ENCODE peak calls at places on chromosomes 3 and 15, in five cellular contexts. G is tibial nerve, F is K562, Y is stomach, I is ovary. D is an unnamed sample.

GRCh38 chr15:25186906-25187645 is 232.3 kb downstream of the SNRPN start:
- DNase-seq in G (no peak), F (no peak), Y (no peak), I (no peak), D (peak)

GRCh38 chr3:45779746-45780735 is 16.3 kb downstream of the SLC6A20 start:
- DNase-seq in G (no peak), F (no peak), Y (peak), I (no peak), D (peak)

GRCh38 chr3:37466660-37467359 is 292.4 kb upstream of the LRRFIP2 start:
- DNase-seq in G (no peak), F (no peak), Y (no peak), I (no peak), D (no peak)

GRCh38 chr3:126659915-126660886 is 5.3 kb upstream of the TXNRD3 start:
- DNase-seq in G (no peak), F (no peak), Y (no peak), I (no peak), D (no peak)

GRCh38 chr3:194740859-194741486 is 55.3 kb downstream of the FAM43A start:
- DNase-seq in G (no peak), F (no peak), Y (no peak), I (no peak), D (no peak)

GRCh38 chr3:47416041-47416440 is 35.2 kb downstream of the PTPN23 start:
- DNase-seq in G (no peak), F (no peak), Y (peak), I (no peak), D (no peak)

GRCh38 chr15:67063689-67064606 is 1.5 kb upstream of the SMAD3 start:
- DNase-seq in G (no peak), F (peak), Y (peak), I (peak), D (no peak)

GRCh38 chr3:50068134-50068533 is 20.6 kb upstream of the RBM5 start:
- DNase-seq in G (no peak), F (no peak), Y (no peak), I (no peak), D (no peak)

GRCh38 chr3:57029383-57029782 is 31.1 kb upstream of the SPATA12 start:
- DNase-seq in G (no peak), F (no peak), Y (no peak), I (no peak), D (no peak)

GRCh38 chr3:178343433-178344038 is 192.7 kb upstream of the KCNMB2 start:
- DNase-seq in G (no peak), F (no peak), Y (peak), I (no peak), D (no peak)

GRCh38 chr3:111903067-111903511 is 44.0 kb downstream of the PHLDB2 start:
- DNase-seq in G (no peak), F (no peak), Y (no peak), I (no peak), D (no peak)

GRCh38 chr3:30303770-30304169 is 302.6 kb upstream of the TGFBR2 start:
- DNase-seq in G (no peak), F (no peak), Y (no peak), I (no peak), D (no peak)

GRCh38 chr3:104907507-104907906 is 459.2 kb upstream of the ALCAM start:
- DNase-seq in G (no peak), F (no peak), Y (no peak), I (no peak), D (no peak)

GRCh38 chr3:98734737-98735136 is 28.4 kb upstream of the ST3GAL6 start:
- DNase-seq in G (no peak), F (no peak), Y (no peak), I (no peak), D (no peak)

GRCh38 chr3:80215191-80215590 is 447.4 kb upstream of the ROBO1 start:
- DNase-seq in G (no peak), F (no peak), Y (no peak), I (no peak), D (no peak)

GRCh38 chr3:73508330-73508954 is 116.3 kb downstream of the PDZRN3 start:
- DNase-seq in G (peak), F (peak), Y (peak), I (peak), D (no peak)

GRCh38 chr3:9130318-9131110 is 118.9 kb downstream of the SRGAP3 start:
- DNase-seq in G (no peak), F (peak), Y (no peak), I (no peak), D (peak)

GRCh38 chr15:31197497-31198414 is 96.2 kb upstream of the TRPM1 start:
- DNase-seq in G (no peak), F (peak), Y (peak), I (no peak), D (no peak)

GRCh38 chr3:69408542-69408941 is 22.7 kb upstream of the FRMD4B start:
- DNase-seq in G (no peak), F (no peak), Y (no peak), I (no peak), D (no peak)

GRCh38 chr3:103009609-103010008 is 574.8 kb downstream of the ZPLD1 start:
- DNase-seq in G (no peak), F (no peak), Y (no peak), I (no peak), D (no peak)

GRCh38 chr3:71051893-71052687 is 531.4 kb downstream of the FOXP1 start:
- DNase-seq in G (no peak), F (no peak), Y (no peak), I (no peak), D (no peak)

GRCh38 chr15:73632670-73633058 is 525 bp downstream of the NPTN start:
- DNase-seq in G (no peak), F (no peak), Y (peak), I (no peak), D (peak)

GRCh38 chr3:157527471-157527881 is 24.3 kb upstream of the VEPH1 start:
- DNase-seq in G (no peak), F (no peak), Y (no peak), I (no peak), D (no peak)

GRCh38 chr15:69760263-69760855 is 307.7 kb downstream of the RPLP1 start:
- DNase-seq in G (no peak), F (no peak), Y (no peak), I (no peak), D (no peak)
- TF ChIP-seq EP300 in G (no peak), F (no peak), Y (no peak), I (no peak), D (no peak)

GRCh38 chr3:139473155-139473771 is 3.1 kb downstream of the RBP2 start:
- DNase-seq in G (no peak), F (peak), Y (no peak), I (no peak), D (no peak)

GRCh38 chr3:139476348-139476747 is at the start of gene RBP2:
- DNase-seq in G (no peak), F (no peak), Y (no peak), I (no peak), D (no peak)

GRCh38 chr3:139468407-139468806 is 7.9 kb downstream of the RBP2 start:
- DNase-seq in G (no peak), F (no peak), Y (no peak), I (no peak), D (no peak)

GRCh38 chr3:139477710-139478640 is 1.7 kb upstream of the RBP2 start:
- DNase-seq in G (no peak), F (no peak), Y (no peak), I (no peak), D (no peak)

GRCh38 chr3:139472380-139473010 is 3.8 kb downstream of the RBP2 start:
- DNase-seq in G (no peak), F (no peak), Y (no peak), I (no peak), D (no peak)
- TF ChIP-seq EP300 in G (no peak), F (no peak), Y (no peak), I (no peak), D (no peak)

DNA sequence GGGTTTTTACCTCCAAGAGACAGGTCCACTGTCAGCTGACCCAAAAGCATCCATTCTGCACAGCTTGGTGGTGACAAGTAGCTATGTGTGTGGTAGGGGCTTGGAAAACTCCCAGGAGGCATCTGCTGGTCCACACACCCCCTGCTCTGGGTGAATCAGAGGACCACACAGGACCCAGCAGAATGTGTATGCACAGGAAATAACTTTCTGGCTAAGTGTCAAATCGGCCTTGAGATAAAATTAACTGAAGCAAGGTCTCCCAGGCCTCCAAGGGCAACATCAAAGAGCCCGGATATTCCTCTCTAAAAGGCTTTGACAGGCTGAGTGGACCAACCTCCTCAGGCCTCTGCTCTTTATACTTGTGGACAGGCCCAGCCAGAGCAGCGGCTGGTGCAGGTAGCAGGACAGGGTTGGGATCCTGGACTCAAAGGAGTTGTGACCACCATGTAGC is 66.5 kb downstream of the CTNNB1 start:
- DNase-seq in G (no peak), F (no peak), Y (no peak), I (no peak), D (no peak)
- TF ChIP-seq EP300 in G (no peak), F (no peak), Y (no peak), I (no peak), D (no peak)

GRCh38 chr3:152969557-152970300 is 134.8 kb downstream of the P2RY1 start:
- DNase-seq in G (no peak), F (no peak), Y (no peak), I (no peak), D (no peak)

GRCh38 chr3:152964901-152965609 is 130.1 kb downstream of the P2RY1 start:
- DNase-seq in G (no peak), F (peak), Y (no peak), I (no peak), D (no peak)

GRCh38 chr3:152971880-152972279 is 136.9 kb downstream of the P2RY1 start:
- DNase-seq in G (no peak), F (no peak), Y (no peak), I (no peak), D (no peak)

GRCh38 chr3:152970851-152971250 is 135.9 kb downstream of the P2RY1 start:
- DNase-seq in G (no peak), F (no peak), Y (no peak), I (no peak), D (no peak)

GRCh38 chr3:152968388-152969024 is 133.6 kb downstream of the P2RY1 start:
- DNase-seq in G (no peak), F (peak), Y (no peak), I (no peak), D (no peak)
- TF ChIP-seq EP300 in G (no peak), F (no peak), Y (no peak), I (no peak), D (no peak)

D was measured in suprapubic skin.